ENCODE peak calls at places on chromosomes 7 and 10, in six cellular contexts. One of them, this sample, is unnamed.
A peak's percentile ranks its signal among the peaks of the same experiment; 100 is the strongest.

GRCh38 chr10:33229944-33230267 is 104.6 kb downstream of the NRP1 start:
- DNase-seq in right cardiac atrium: no peak
- DNase-seq in HCEC 1CT: no peak
- DNase-seq in suprapubic skin: no peak
- DNase-seq in transverse colon: no peak
- DNase-seq in mesothelial cell of epicardium: no peak
- DNase-seq in this sample: no peak

GRCh38 chr7:68564741-68565140 is 1033.5 kb upstream of the AUTS2 start:
- DNase-seq in right cardiac atrium: no peak
- DNase-seq in HCEC 1CT: no peak
- DNase-seq in suprapubic skin: no peak
- DNase-seq in transverse colon: no peak
- DNase-seq in mesothelial cell of epicardium: no peak
- DNase-seq in this sample: no peak

GRCh38 chr7:71633571-71634008 is 501.6 kb downstream of the GALNT17 start:
- DNase-seq in right cardiac atrium: no peak
- DNase-seq in HCEC 1CT: peak; percentile 22
- DNase-seq in suprapubic skin: peak; percentile 53
- DNase-seq in transverse colon: no peak
- DNase-seq in mesothelial cell of epicardium: no peak
- DNase-seq in this sample: peak; percentile 96

GRCh38 chr7:50792342-50793114 is 9.8 kb upstream of the GRB10 start:
- DNase-seq in right cardiac atrium: peak; percentile 56
- DNase-seq in HCEC 1CT: peak; percentile 51
- DNase-seq in suprapubic skin: no peak
- DNase-seq in transverse colon: peak; percentile 18
- DNase-seq in mesothelial cell of epicardium: no peak
- DNase-seq in this sample: no peak

GRCh38 chr7:50854831-50855230 is 72.1 kb upstream of the GRB10 start:
- DNase-seq in right cardiac atrium: no peak
- DNase-seq in HCEC 1CT: no peak
- DNase-seq in suprapubic skin: no peak
- DNase-seq in transverse colon: no peak
- DNase-seq in mesothelial cell of epicardium: no peak
- DNase-seq in this sample: no peak

GRCh38 chr10:89668391-89669180 is 23.5 kb upstream of the PANK1 start:
- DNase-seq in right cardiac atrium: no peak
- DNase-seq in HCEC 1CT: no peak
- DNase-seq in suprapubic skin: no peak
- DNase-seq in transverse colon: peak; percentile 27
- DNase-seq in mesothelial cell of epicardium: no peak
- DNase-seq in this sample: no peak

GRCh38 chr7:79182283-79182682 is 271.2 kb downstream of the MAGI2 start:
- DNase-seq in right cardiac atrium: no peak
- DNase-seq in HCEC 1CT: peak; percentile 61
- DNase-seq in suprapubic skin: no peak
- DNase-seq in transverse colon: no peak
- DNase-seq in mesothelial cell of epicardium: no peak
- DNase-seq in this sample: peak; percentile 39

GRCh38 chr10:116201011-116201410 is 72.0 kb downstream of the GFRA1 start:
- DNase-seq in right cardiac atrium: no peak
- DNase-seq in HCEC 1CT: peak; percentile 21
- DNase-seq in suprapubic skin: no peak
- DNase-seq in transverse colon: no peak
- DNase-seq in mesothelial cell of epicardium: no peak
- DNase-seq in this sample: peak; percentile 26

GRCh38 chr10:79905322-79906314 is 43.3 kb downstream of the SFTPD start:
- DNase-seq in right cardiac atrium: no peak
- DNase-seq in HCEC 1CT: peak; percentile 30
- DNase-seq in suprapubic skin: no peak
- DNase-seq in transverse colon: no peak
- DNase-seq in mesothelial cell of epicardium: no peak
- DNase-seq in this sample: peak; percentile 14

GRCh38 chr7:22628112-22628511 is 98.9 kb upstream of the IL6 start:
- DNase-seq in right cardiac atrium: no peak
- DNase-seq in HCEC 1CT: no peak
- DNase-seq in suprapubic skin: no peak
- DNase-seq in transverse colon: no peak
- DNase-seq in mesothelial cell of epicardium: no peak
- DNase-seq in this sample: no peak

This sample was measured in kidney epithelial cell.